ENCODE peak calls at places on chromosome 16, in six cellular contexts. Y, Z, L, D, N and V are unnamed samples.

GRCh38 chr16:9297437-9298113 is 206.1 kb downstream of the HAPSTR1 start:
- DNase-seq in Y (no peak), Z (peak; percentile 26), L (no peak), D (no peak), N (no peak), V (no peak)

GRCh38 chr16:82761236-82761635 is 134.5 kb downstream of the CDH13 start:
- DNase-seq in Y (peak; percentile 87), Z (peak; percentile 65), L (no peak), D (peak; percentile 48), N (no peak), V (no peak)

GRCh38 chr16:11684231-11685025 is 16.2 kb downstream of the SNN start:
- DNase-seq in Y (no peak), Z (no peak), L (no peak), D (no peak), N (no peak), V (peak; percentile 14)

GRCh38 chr16:12132290-12132689 is 155.8 kb downstream of the SNX29 start:
- DNase-seq in Y (no peak), Z (no peak), L (no peak), D (no peak), N (no peak), V (peak; percentile 7)

GRCh38 chr16:11078812-11079459 is 134.6 kb downstream of the CLEC16A start:
- DNase-seq in Y (no peak), Z (no peak), L (peak; percentile 82), D (no peak), N (no peak), V (peak; percentile 59)

GRCh38 chr16:55113195-55113594 is 182.5 kb downstream of the IRX5 start:
- DNase-seq in Y (no peak), Z (no peak), L (no peak), D (no peak), N (no peak), V (no peak)

GRCh38 chr16:49052846-49053245 is 228.8 kb downstream of the CBLN1 start:
- DNase-seq in Y (no peak), Z (no peak), L (no peak), D (no peak), N (no peak), V (no peak)

GRCh38 chr16:79564594-79565210 is 35.8 kb downstream of the MAF start:
- DNase-seq in Y (no peak), Z (no peak), L (no peak), D (no peak), N (no peak), V (no peak)

GRCh38 chr16:52439171-52439701 is 107.7 kb downstream of the TOX3 start:
- DNase-seq in Y (no peak), Z (no peak), L (no peak), D (no peak), N (no peak), V (no peak)

GRCh38 chr16:26795184-26795583 is 271.5 kb upstream of the C16orf82 start:
- DNase-seq in Y (no peak), Z (no peak), L (no peak), D (no peak), N (no peak), V (no peak)

GRCh38 chr16:67884684-67885083 is at the start of gene NRN1L:
- DNase-seq in Y (peak; percentile 90), Z (peak; percentile 95), L (peak; percentile 96), D (peak; percentile 99), N (peak; percentile 73), V (peak; percentile 95)

GRCh38 chr16:46801428-46802049 is 29.4 kb downstream of the C16orf87 start:
- DNase-seq in Y (no peak), Z (no peak), L (no peak), D (peak; percentile 39), N (no peak), V (no peak)

GRCh38 chr16:84729716-84730320 is 30.0 kb downstream of the USP10 start:
- DNase-seq in Y (no peak), Z (no peak), L (no peak), D (no peak), N (no peak), V (no peak)

GRCh38 chr16:49608801-49609200 is 235.2 kb downstream of the C16orf78 start:
- DNase-seq in Y (no peak), Z (no peak), L (no peak), D (no peak), N (no peak), V (no peak)

GRCh38 chr16:54648575-54648974 is 282.1 kb upstream of the IRX5 start:
- DNase-seq in Y (no peak), Z (no peak), L (no peak), D (no peak), N (no peak), V (no peak)

GRCh38 chr16:1140582-1140981 is 12.3 kb upstream of the CACNA1H start:
- DNase-seq in Y (no peak), Z (no peak), L (no peak), D (no peak), N (no peak), V (no peak)

GRCh38 chr16:55703003-55704001 is 47.5 kb downstream of the SLC6A2 start:
- DNase-seq in Y (no peak), Z (peak; percentile 12), L (no peak), D (no peak), N (no peak), V (no peak)

GRCh38 chr16:18803569-18804462 is 2.5 kb upstream of the ARL6IP1 start:
- DNase-seq in Y (no peak), Z (no peak), L (no peak), D (no peak), N (no peak), V (no peak)

GRCh38 chr16:15966420-15967222 is 17.2 kb downstream of the ABCC1 start:
- DNase-seq in Y (no peak), Z (no peak), L (no peak), D (peak; percentile 84), N (no peak), V (no peak)

GRCh38 chr16:7397901-7398300 is 65.3 kb downstream of the RBFOX1 start:
- DNase-seq in Y (no peak), Z (no peak), L (no peak), D (no peak), N (no peak), V (no peak)

GRCh38 chr16:85329059-85329812 is 217.0 kb upstream of the CIBAR2 start:
- DNase-seq in Y (no peak), Z (no peak), L (no peak), D (no peak), N (no peak), V (no peak)

GRCh38 chr16:74035816-74036215 is 260.8 kb upstream of the PSMD7 start:
- DNase-seq in Y (no peak), Z (no peak), L (no peak), D (no peak), N (no peak), V (no peak)
- TF ChIP-seq CTCF in Y (peak; percentile 12), Z (no peak), L (no peak), D (peak; percentile 23), N (no peak), V (peak; percentile 62)

GRCh38 chr16:57300387-57301125 is 16.1 kb upstream of the PLLP start:
- DNase-seq in Y (peak; percentile 98), Z (peak; percentile 98), L (peak; percentile 98), D (peak; percentile 94), N (peak; percentile 99), V (peak; percentile 99)

GRCh38 chr16:57297856-57298255 is 13.4 kb upstream of the PLLP start:
- DNase-seq in Y (no peak), Z (no peak), L (no peak), D (peak; percentile 34), N (peak; percentile 74), V (no peak)

GRCh38 chr16:57301126-57301817 is 16.8 kb upstream of the PLLP start:
- DNase-seq in Y (no peak), Z (peak; percentile 71), L (peak; percentile 47), D (peak; percentile 45), N (peak; percentile 82), V (peak; percentile 87)

GRCh38 chr16:57299719-57300386 is 15.4 kb upstream of the PLLP start:
- DNase-seq in Y (peak; percentile 83), Z (peak; percentile 82), L (peak; percentile 87), D (peak; percentile 91), N (peak; percentile 92), V (peak; percentile 85)

GRCh38 chr16:57299009-57299718 is 14.7 kb upstream of the PLLP start:
- DNase-seq in Y (no peak), Z (no peak), L (no peak), D (peak; percentile 90), N (peak; percentile 63), V (no peak)
- TF ChIP-seq CTCF in Y (no peak), Z (no peak), L (no peak), D (no peak), N (no peak), V (no peak)

DNA sequence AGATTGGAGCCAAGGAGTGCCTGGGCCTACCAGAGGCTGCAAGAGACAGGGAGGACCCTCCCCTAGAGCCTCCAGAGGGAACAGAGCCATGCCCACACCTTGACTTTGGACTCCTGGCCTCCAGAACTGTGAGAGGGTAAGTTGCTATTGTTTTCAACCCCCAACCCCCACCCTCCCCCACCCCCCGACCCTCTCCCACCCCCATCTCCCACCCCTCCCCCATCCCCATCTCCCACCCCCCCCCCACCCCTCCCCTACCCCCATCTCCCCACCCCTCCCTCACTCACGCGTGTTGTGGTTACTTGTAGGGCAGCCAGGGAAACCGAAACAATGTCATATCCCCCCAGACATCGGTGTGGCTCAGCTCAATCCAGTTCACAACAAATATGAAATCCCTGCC is 2.8 kb upstream of the ZCCHC14 start:
- DNase-seq in Y (no peak), Z (no peak), L (no peak), D (no peak), N (no peak), V (peak; percentile 9)
- TF ChIP-seq CTCF in Y (no peak), Z (no peak), L (no peak), D (no peak), N (no peak), V (no peak)

DNA sequence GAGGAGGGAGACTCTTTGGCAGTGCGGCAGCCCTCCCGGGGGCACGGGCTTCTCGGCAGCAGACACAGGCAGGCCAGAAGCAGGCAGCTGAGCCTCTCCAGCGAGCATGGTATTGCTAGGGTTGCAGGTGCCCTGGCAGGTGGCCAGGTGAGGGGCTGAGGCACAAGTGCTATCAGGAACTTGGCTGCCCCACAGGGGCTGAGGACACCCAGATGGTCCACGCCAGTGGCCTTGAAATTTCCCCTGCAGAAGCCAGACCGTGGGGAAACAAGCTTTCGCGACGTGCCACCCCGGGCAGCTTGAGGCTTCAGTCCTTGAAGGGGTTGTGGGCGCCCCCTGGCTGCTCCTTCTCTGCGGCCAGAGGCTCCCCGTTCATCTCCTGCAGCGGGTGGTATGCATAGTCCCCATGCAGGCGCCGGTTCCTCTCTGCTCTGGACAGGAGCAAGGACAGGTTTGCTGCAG is 8.5 kb downstream of the NAGPA start:
- DNase-seq in Y (peak; percentile 50), Z (peak; percentile 84), L (peak; percentile 33), D (peak; percentile 51), N (no peak), V (no peak)
- TF ChIP-seq CTCF in Y (peak; percentile 52), Z (peak; percentile 65), L (no peak), D (peak; percentile 10), N (no peak), V (peak; percentile 58)

GRCh38 chr16:51144203-51144602 is 6.9 kb downstream of the SALL1 start:
- DNase-seq in Y (no peak), Z (no peak), L (no peak), D (no peak), N (no peak), V (no peak)

GRCh38 chr16:51149251-51149661 is 1.8 kb downstream of the SALL1 start:
- DNase-seq in Y (no peak), Z (no peak), L (no peak), D (no peak), N (no peak), V (no peak)

GRCh38 chr16:51148674-51149228 is 2.3 kb downstream of the SALL1 start:
- DNase-seq in Y (no peak), Z (no peak), L (no peak), D (no peak), N (no peak), V (no peak)

GRCh38 chr16:51147776-51148673 is 3.0 kb downstream of the SALL1 start:
- DNase-seq in Y (no peak), Z (no peak), L (no peak), D (no peak), N (no peak), V (no peak)

GRCh38 chr16:51146256-51146924 is 4.7 kb downstream of the SALL1 start:
- DNase-seq in Y (no peak), Z (no peak), L (no peak), D (no peak), N (no peak), V (no peak)
- TF ChIP-seq CTCF in Y (no peak), Z (peak; percentile 40), L (no peak), D (peak; percentile 50), N (no peak), V (peak; percentile 39)